ENCODE peak calls at places on chromosome 9, in four cellular contexts. C is HepG2, R is H1, W is K562. L is an unnamed sample.

GRCh38 chr9:124139001-124139400 is 118.7 kb upstream of the NEK6 start:
- DNase-seq in C (no peak), R (no peak), W (no peak), L (no peak)

GRCh38 chr9:87699835-87700234 is 26.1 kb upstream of the CTSL start:
- DNase-seq in C (no peak), R (no peak), W (no peak), L (no peak)

GRCh38 chr9:93826905-93827544 is 128.1 kb downstream of the BARX1 start:
- DNase-seq in C (no peak), R (no peak), W (peak), L (no peak)

GRCh38 chr9:107971241-107971640 is 481.7 kb upstream of the KLF4 start:
- DNase-seq in C (no peak), R (no peak), W (no peak), L (peak)

GRCh38 chr9:132977626-132978450 is 656 bp upstream of the GFI1B start:
- DNase-seq in C (peak), R (peak), W (peak), L (peak)

GRCh38 chr9:70493046-70493445 is 78.6 kb upstream of the KLF9 start:
- DNase-seq in C (no peak), R (no peak), W (no peak), L (no peak)

GRCh38 chr9:135282001-135282731 is 194.7 kb downstream of the OLFM1 start:
- DNase-seq in C (peak), R (no peak), W (no peak), L (peak)

GRCh38 chr9:99690573-99690972 is 131.1 kb upstream of the NR4A3 start:
- DNase-seq in C (no peak), R (no peak), W (no peak), L (no peak)

GRCh38 chr9:6758418-6759113 is 793 bp downstream of the KDM4C start:
- DNase-seq in C (peak), R (no peak), W (peak), L (peak)

GRCh38 chr9:16030513-16031185 is 477.8 kb downstream of the CCDC171 start:
- DNase-seq in C (no peak), R (no peak), W (no peak), L (peak)

GRCh38 chr9:133170716-133171115 is 7.0 kb upstream of the GBGT1 start:
- DNase-seq in C (no peak), R (no peak), W (no peak), L (no peak)

GRCh38 chr9:98929096-98929495 is 14.6 kb upstream of the COL15A1 start:
- DNase-seq in C (no peak), R (no peak), W (no peak), L (no peak)

GRCh38 chr9:113677057-113677456 is 199.1 kb upstream of the ZNF618 start:
- DNase-seq in C (no peak), R (no peak), W (no peak), L (no peak)
- TF ChIP-seq CHD2 in C (no peak), R (no peak), W (no peak), L (no peak)

GRCh38 chr9:113998114-113998513 is 80.0 kb downstream of the AMBP start:
- DNase-seq in C (no peak), R (no peak), W (no peak), L (no peak)
- TF ChIP-seq PHF8 in C (no peak), R (no peak), W (no peak), L (no peak)

GRCh38 chr9:695252-695651 is 146.2 kb upstream of the DMRT1 start:
- DNase-seq in C (no peak), R (no peak), W (no peak), L (no peak)

GRCh38 chr9:696332-697090 is 145.0 kb upstream of the DMRT1 start:
- DNase-seq in C (peak), R (no peak), W (no peak), L (peak)

GRCh38 chr9:693460-694390 is 147.8 kb upstream of the DMRT1 start:
- DNase-seq in C (no peak), R (no peak), W (no peak), L (no peak)

GRCh38 chr9:692636-693459 is 148.6 kb upstream of the DMRT1 start:
- DNase-seq in C (peak), R (no peak), W (no peak), L (no peak)

GRCh38 chr9:694499-695154 is 146.9 kb upstream of the DMRT1 start:
- DNase-seq in C (no peak), R (no peak), W (no peak), L (peak)
- TF ChIP-seq CHD2 in C (no peak), R (no peak), W (no peak), L (no peak)

GRCh38 chr9:8831568-8831967 is 1032.0 kb upstream of the DMAC1 start:
- DNase-seq in C (no peak), R (no peak), W (no peak), L (no peak)

GRCh38 chr9:8835291-8835690 is 1035.7 kb upstream of the DMAC1 start:
- DNase-seq in C (no peak), R (no peak), W (no peak), L (no peak)

DNA sequence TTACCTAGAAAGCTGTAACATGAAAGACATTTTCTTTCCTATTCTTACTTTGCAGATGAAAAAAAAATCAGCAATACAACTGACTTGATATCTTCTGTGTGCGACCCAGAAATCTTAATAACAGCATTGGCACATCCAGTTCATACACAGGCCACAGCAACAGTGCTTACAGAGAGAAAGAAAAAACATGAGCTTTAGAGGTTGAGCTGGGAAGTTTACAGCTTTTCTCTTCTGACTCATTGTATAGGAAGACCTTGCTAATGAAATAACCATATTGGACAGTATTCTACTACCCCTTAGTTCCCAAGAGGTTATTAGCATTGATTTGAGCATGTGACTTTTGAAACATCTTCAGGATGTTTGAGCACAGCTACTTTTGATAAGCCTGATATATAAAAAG is 1033.4 kb upstream of the DMAC1 start:
- DNase-seq in C (no peak), R (no peak), W (no peak), L (no peak)
- TF ChIP-seq PHF8 in C (no peak), R (no peak), W (no peak), L (no peak)